ENCODE peak calls at places on chromosomes 3 and 15, in six cellular contexts. N is OCI-LY7, V is prostate gland, K is left ventricle myocardium inferior, S is neural progenitor cell, L is endodermal cell. Y is an unnamed sample.
A peak's percentile ranks its signal among the peaks of the same experiment; 100 is the strongest.

GRCh38 chr15:65835452-65835851 is 33.8 kb upstream of the RAB11A start:
- DNase-seq in S (no peak), N (no peak), V (no peak), L (no peak), K (no peak), Y (no peak)

GRCh38 chr3:106827515-106828213 is 549.6 kb upstream of the CCDC54 start:
- DNase-seq in L (no peak), S (no peak), K (no peak), V (no peak), N (no peak), Y (no peak)

GRCh38 chr15:90437516-90437915 is 49.5 kb downstream of the IQGAP1 start:
- DNase-seq in V (no peak), S (no peak), L (no peak), N (no peak), K (no peak), Y (no peak)

GRCh38 chr15:52567886-52568568 is 803 bp downstream of the ARPP19 start:
- DNase-seq in S (no peak), V (peak; percentile 23), L (peak; percentile 63), K (no peak), N (peak; percentile 47), Y (no peak)

GRCh38 chr15:38896652-38897051 is 332.0 kb upstream of the RASGRP1 start:
- DNase-seq in S (no peak), N (no peak), V (no peak), K (no peak), L (no peak), Y (no peak)

GRCh38 chr15:100111103-100112060 is 230.4 kb downstream of the ADAMTS17 start:
- DNase-seq in N (peak; percentile 56), K (peak; percentile 69), V (no peak), L (no peak), S (no peak), Y (no peak)

GRCh38 chr15:78103406-78104118 is 11.2 kb downstream of the SH2D7 start:
- DNase-seq in N (peak; percentile 19), K (peak; percentile 32), L (no peak), V (no peak), S (no peak), Y (no peak)

GRCh38 chr3:23807161-23808015 is 1.6 kb downstream of the UBE2E1 start:
- DNase-seq in S (no peak), V (no peak), N (peak; percentile 26), L (no peak), K (no peak), Y (no peak)

GRCh38 chr3:69014022-69014580 is 617 bp upstream of the EOGT start:
- DNase-seq in V (no peak), K (no peak), S (no peak), N (no peak), L (no peak), Y (no peak)

GRCh38 chr3:69012111-69012835 is 1.2 kb downstream of the EOGT start:
- DNase-seq in S (no peak), N (no peak), V (peak; percentile 81), K (peak; percentile 37), L (peak; percentile 84), Y (no peak)

GRCh38 chr3:69011331-69011730 is 2.2 kb downstream of the EOGT start:
- DNase-seq in N (no peak), L (no peak), S (no peak), K (no peak), V (no peak), Y (no peak)

GRCh38 chr3:69013256-69014021 is at the start of gene EOGT:
- DNase-seq in V (peak; percentile 88), K (peak; percentile 92), S (peak; percentile 83), L (peak; percentile 96), N (peak; percentile 77), Y (peak; percentile 47)

GRCh38 chr3:69012836-69013255 is 638 bp downstream of the EOGT start:
- DNase-seq in S (peak; percentile 52), V (peak; percentile 20), K (peak; percentile 47), L (peak; percentile 79), N (peak; percentile 20), Y (no peak)
- TF ChIP-seq CTCF in S (no peak), V (no peak), K (no peak), L (no peak), N (no peak), Y (no peak)

GRCh38 chr3:69543080-69543429 is 157.2 kb upstream of the FRMD4B start:
- DNase-seq in K (no peak), V (no peak), S (no peak), L (no peak), N (no peak), Y (no peak)
- H3K4me3 ChIP-seq in K (peak overlapping the region; percentile 82), V (peak overlapping the region; percentile 46), S (peak overlapping the region; percentile 93), L (peak overlapping the region; percentile 80), N (no peak overlapping the region), Y (no peak overlapping the region)

DNA sequence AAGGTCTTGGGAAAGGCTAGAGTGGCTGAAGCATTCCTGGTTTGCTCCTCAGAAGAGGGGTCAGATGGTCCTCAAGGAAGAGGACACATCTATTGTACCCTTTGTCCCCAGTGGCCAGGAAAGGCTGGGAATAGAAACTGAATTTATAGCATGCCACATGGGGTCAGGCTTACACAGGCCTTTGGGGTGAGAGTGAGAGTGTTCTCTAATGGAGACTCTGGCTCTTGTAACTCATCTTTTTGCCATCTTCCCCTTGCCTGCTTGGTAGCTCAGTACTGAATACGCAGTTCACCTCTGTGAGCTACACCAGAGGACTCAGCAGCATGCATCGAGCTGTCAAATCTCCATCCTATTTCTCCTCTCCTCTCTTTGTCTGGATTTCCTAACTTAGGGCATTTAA is 87.5 kb downstream of the ATP2B2 start:
- DNase-seq in S (peak; percentile 20), L (no peak), V (no peak), K (no peak), N (peak; percentile 31), Y (peak; percentile 11)
- TF ChIP-seq CTCF in S (peak; percentile 23), L (peak; percentile 30), V (no peak), K (peak; percentile 16), N (peak; percentile 54), Y (peak; percentile 55)

DNA sequence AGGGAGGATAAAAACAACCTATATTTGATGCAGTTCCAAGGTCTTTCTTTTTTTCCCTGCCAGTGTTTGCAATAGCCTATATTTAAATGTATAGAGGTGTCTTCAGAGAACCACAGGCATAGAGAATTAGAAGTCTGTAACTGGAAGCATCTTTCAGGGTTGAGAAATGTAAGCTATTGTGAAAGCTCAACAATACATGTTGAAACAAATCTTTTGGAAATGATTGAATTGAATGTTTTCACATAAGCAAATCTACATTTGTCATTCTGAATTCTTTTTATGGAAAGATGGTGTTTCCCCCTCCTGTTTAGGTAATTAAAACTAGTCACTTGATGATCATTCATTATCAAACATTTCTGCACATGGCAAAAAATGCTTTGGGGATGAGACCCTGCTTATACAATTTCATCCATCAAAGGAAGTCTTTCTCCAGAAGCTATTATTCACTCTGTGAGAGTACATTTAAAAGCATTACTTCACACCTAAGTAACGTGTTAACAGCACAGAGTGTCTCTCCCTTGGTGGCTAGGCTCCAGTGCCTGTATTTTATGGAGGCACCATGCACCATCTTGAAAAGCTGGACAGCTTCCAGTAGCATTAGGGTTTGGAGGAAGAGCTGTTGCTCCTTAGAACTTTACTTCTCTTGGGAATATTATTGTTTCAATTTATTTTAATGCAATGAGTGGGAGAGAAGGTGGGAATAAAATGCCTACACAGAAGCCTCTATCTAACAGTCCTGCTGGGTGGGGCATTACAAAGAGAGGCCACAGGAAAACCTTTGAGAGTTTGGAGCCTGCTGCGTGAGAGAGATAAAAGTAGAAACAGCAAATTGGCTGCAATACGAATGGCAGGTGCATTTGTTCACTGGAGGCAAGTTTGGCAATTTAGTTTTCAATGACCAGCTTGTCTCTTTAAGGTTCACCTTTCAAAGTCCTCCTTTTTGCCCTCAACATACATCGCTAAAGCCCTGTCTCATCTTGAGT is 406.0 kb downstream of the LSAMP start:
- DNase-seq in K (no peak), L (no peak), V (no peak), S (no peak), N (no peak), Y (no peak)
- H3K4me3 ChIP-seq in K (no peak overlapping the region), L (no peak overlapping the region), V (no peak overlapping the region), S (no peak overlapping the region), N (no peak overlapping the region), Y (no peak overlapping the region)

GRCh38 chr3:184198509-184198908 is 12.5 kb downstream of the ABCF3 start:
- DNase-seq in K (no peak), N (no peak), S (no peak), V (no peak), L (no peak), Y (no peak)
- TF ChIP-seq CTCF in K (no peak), N (no peak), S (no peak), V (no peak), L (no peak), Y (no peak)